ENCODE peak calls at places on chromosome 6, in ten cellular contexts. One of them, this sample, is unnamed.
A peak's percentile ranks its signal among the peaks of the same experiment; 100 is the strongest.

GRCh38 chr6:85864453-85865401 is 222.0 kb upstream of the SYNCRIP start:
- DNase-seq in thoracic aorta: no peak
- DNase-seq in fibroblast of lung: peak; percentile 55
- DNase-seq in stimulated activated naive CD8-positive, alpha-beta T cell treated with anti-CD3 and anti-CD28 coated beads, Interleukin-15, Interleukin-2, amounts not matched to agents 100 U/mL and 50 U/mL, for 24 hours: no peak
- DNase-seq in RWPE1: no peak
- DNase-seq in mesenchymal stem cell: peak; percentile 10
- DNase-seq in pancreas: peak; percentile 20
- DNase-seq in GF-D8: no peak
- DNase-seq in NCI-H1092 treated with DMSO at 0.1 percent for 48 hours: no peak
- DNase-seq in brain microvascular endothelial cell: no peak
- DNase-seq in this sample: no peak

GRCh38 chr6:155455766-155456165 is at the start of gene NOX3:
- DNase-seq in thoracic aorta: no peak
- DNase-seq in fibroblast of lung: no peak
- DNase-seq in stimulated activated naive CD8-positive, alpha-beta T cell treated with anti-CD3 and anti-CD28 coated beads, Interleukin-15, Interleukin-2, amounts not matched to agents 100 U/mL and 50 U/mL, for 24 hours: no peak
- DNase-seq in RWPE1: no peak
- DNase-seq in mesenchymal stem cell: no peak
- DNase-seq in pancreas: no peak
- DNase-seq in GF-D8: no peak
- DNase-seq in NCI-H1092 treated with DMSO at 0.1 percent for 48 hours: no peak
- DNase-seq in brain microvascular endothelial cell: no peak
- DNase-seq in this sample: no peak

GRCh38 chr6:14676977-14677781 is 559.6 kb downstream of the CD83 start:
- DNase-seq in thoracic aorta: no peak
- DNase-seq in fibroblast of lung: no peak
- DNase-seq in stimulated activated naive CD8-positive, alpha-beta T cell treated with anti-CD3 and anti-CD28 coated beads, Interleukin-15, Interleukin-2, amounts not matched to agents 100 U/mL and 50 U/mL, for 24 hours: no peak
- DNase-seq in RWPE1: no peak
- DNase-seq in mesenchymal stem cell: no peak
- DNase-seq in pancreas: no peak
- DNase-seq in GF-D8: no peak
- DNase-seq in NCI-H1092 treated with DMSO at 0.1 percent for 48 hours: no peak
- DNase-seq in brain microvascular endothelial cell: no peak
- DNase-seq in this sample: no peak

GRCh38 chr6:151325075-151326050 is 66.0 kb downstream of the ZBTB2 start:
- DNase-seq in thoracic aorta: peak; percentile 34
- DNase-seq in fibroblast of lung: peak; percentile 87
- DNase-seq in stimulated activated naive CD8-positive, alpha-beta T cell treated with anti-CD3 and anti-CD28 coated beads, Interleukin-15, Interleukin-2, amounts not matched to agents 100 U/mL and 50 U/mL, for 24 hours: peak; percentile 25
- DNase-seq in RWPE1: peak; percentile 32
- DNase-seq in mesenchymal stem cell: peak; percentile 68
- DNase-seq in pancreas: peak; percentile 41
- DNase-seq in GF-D8: no peak
- DNase-seq in NCI-H1092 treated with DMSO at 0.1 percent for 48 hours: no peak
- DNase-seq in brain microvascular endothelial cell: peak; percentile 71
- DNase-seq in this sample: peak; percentile 54

GRCh38 chr6:133026705-133027104 is 212.3 kb downstream of the RPS12 start:
- DNase-seq in thoracic aorta: no peak
- DNase-seq in fibroblast of lung: no peak
- DNase-seq in stimulated activated naive CD8-positive, alpha-beta T cell treated with anti-CD3 and anti-CD28 coated beads, Interleukin-15, Interleukin-2, amounts not matched to agents 100 U/mL and 50 U/mL, for 24 hours: no peak
- DNase-seq in RWPE1: no peak
- DNase-seq in mesenchymal stem cell: no peak
- DNase-seq in pancreas: no peak
- DNase-seq in GF-D8: no peak
- DNase-seq in NCI-H1092 treated with DMSO at 0.1 percent for 48 hours: no peak
- DNase-seq in brain microvascular endothelial cell: no peak
- DNase-seq in this sample: no peak

GRCh38 chr6:51384736-51385135 is 566.1 kb downstream of the TFAP2B start:
- DNase-seq in thoracic aorta: no peak
- DNase-seq in fibroblast of lung: no peak
- DNase-seq in stimulated activated naive CD8-positive, alpha-beta T cell treated with anti-CD3 and anti-CD28 coated beads, Interleukin-15, Interleukin-2, amounts not matched to agents 100 U/mL and 50 U/mL, for 24 hours: no peak
- DNase-seq in RWPE1: no peak
- DNase-seq in mesenchymal stem cell: no peak
- DNase-seq in pancreas: no peak
- DNase-seq in GF-D8: no peak
- DNase-seq in NCI-H1092 treated with DMSO at 0.1 percent for 48 hours: no peak
- DNase-seq in brain microvascular endothelial cell: no peak
- DNase-seq in this sample: no peak

GRCh38 chr6:111524735-111525134 is 41.7 kb upstream of the REV3L start:
- DNase-seq in thoracic aorta: no peak
- DNase-seq in fibroblast of lung: no peak
- DNase-seq in stimulated activated naive CD8-positive, alpha-beta T cell treated with anti-CD3 and anti-CD28 coated beads, Interleukin-15, Interleukin-2, amounts not matched to agents 100 U/mL and 50 U/mL, for 24 hours: no peak
- DNase-seq in RWPE1: no peak
- DNase-seq in mesenchymal stem cell: no peak
- DNase-seq in pancreas: no peak
- DNase-seq in GF-D8: no peak
- DNase-seq in NCI-H1092 treated with DMSO at 0.1 percent for 48 hours: no peak
- DNase-seq in brain microvascular endothelial cell: no peak
- DNase-seq in this sample: no peak

GRCh38 chr6:144090384-144090783 is 5.0 kb downstream of the SF3B5 start:
- DNase-seq in thoracic aorta: no peak
- DNase-seq in fibroblast of lung: no peak
- DNase-seq in stimulated activated naive CD8-positive, alpha-beta T cell treated with anti-CD3 and anti-CD28 coated beads, Interleukin-15, Interleukin-2, amounts not matched to agents 100 U/mL and 50 U/mL, for 24 hours: no peak
- DNase-seq in RWPE1: no peak
- DNase-seq in mesenchymal stem cell: no peak
- DNase-seq in pancreas: no peak
- DNase-seq in GF-D8: no peak
- DNase-seq in NCI-H1092 treated with DMSO at 0.1 percent for 48 hours: no peak
- DNase-seq in brain microvascular endothelial cell: no peak
- DNase-seq in this sample: no peak

GRCh38 chr6:149560736-149561135 is 5.4 kb upstream of the GINM1 start:
- DNase-seq in thoracic aorta: no peak
- DNase-seq in fibroblast of lung: no peak
- DNase-seq in stimulated activated naive CD8-positive, alpha-beta T cell treated with anti-CD3 and anti-CD28 coated beads, Interleukin-15, Interleukin-2, amounts not matched to agents 100 U/mL and 50 U/mL, for 24 hours: peak; percentile 14
- DNase-seq in RWPE1: no peak
- DNase-seq in mesenchymal stem cell: peak; percentile 30
- DNase-seq in pancreas: no peak
- DNase-seq in GF-D8: no peak
- DNase-seq in NCI-H1092 treated with DMSO at 0.1 percent for 48 hours: no peak
- DNase-seq in brain microvascular endothelial cell: peak; percentile 12
- DNase-seq in this sample: peak; percentile 16

GRCh38 chr6:27966044-27966443 is 9.0 kb downstream of the OR2B6 start:
- DNase-seq in thoracic aorta: no peak
- DNase-seq in fibroblast of lung: no peak
- DNase-seq in stimulated activated naive CD8-positive, alpha-beta T cell treated with anti-CD3 and anti-CD28 coated beads, Interleukin-15, Interleukin-2, amounts not matched to agents 100 U/mL and 50 U/mL, for 24 hours: no peak
- DNase-seq in RWPE1: no peak
- DNase-seq in mesenchymal stem cell: no peak
- DNase-seq in pancreas: no peak
- DNase-seq in GF-D8: no peak
- DNase-seq in NCI-H1092 treated with DMSO at 0.1 percent for 48 hours: no peak
- DNase-seq in brain microvascular endothelial cell: no peak
- DNase-seq in this sample: no peak

GRCh38 chr6:125164696-125165095 is 11.1 kb downstream of the TPD52L1 start:
- DNase-seq in thoracic aorta: no peak
- DNase-seq in fibroblast of lung: no peak
- DNase-seq in stimulated activated naive CD8-positive, alpha-beta T cell treated with anti-CD3 and anti-CD28 coated beads, Interleukin-15, Interleukin-2, amounts not matched to agents 100 U/mL and 50 U/mL, for 24 hours: no peak
- DNase-seq in RWPE1: no peak
- DNase-seq in mesenchymal stem cell: no peak
- DNase-seq in pancreas: no peak
- DNase-seq in GF-D8: no peak
- DNase-seq in NCI-H1092 treated with DMSO at 0.1 percent for 48 hours: no peak
- DNase-seq in brain microvascular endothelial cell: no peak
- DNase-seq in this sample: no peak